ENCODE peak calls at places on chromosomes 1 and 21, in eight cellular contexts. One of them, this sample, is unnamed.

GRCh38 chr1:151539321-151540020 is 638 bp upstream of the TUFT1 start:
- DNase-seq in A673: peak
- DNase-seq in AG09319: peak
- DNase-seq in GM06990: peak
- DNase-seq in AG09309: no peak
- DNase-seq in CD4-positive, alpha-beta T cell: peak
- DNase-seq in mucosa of descending colon: peak
- DNase-seq in thyroid gland: peak
- DNase-seq in this sample: peak

GRCh38 chr21:42382915-42383314 is 12.9 kb downstream of the TMPRSS3 start:
- DNase-seq in AG09319: no peak
- DNase-seq in CD4-positive, alpha-beta T cell: no peak
- DNase-seq in GM06990: no peak
- DNase-seq in AG09309: no peak
- DNase-seq in A673: no peak
- DNase-seq in mucosa of descending colon: no peak
- DNase-seq in thyroid gland: no peak
- DNase-seq in this sample: no peak

GRCh38 chr1:78319603-78320002 is 171.2 kb upstream of the PTGFR start:
- DNase-seq in AG09309: no peak
- DNase-seq in A673: no peak
- DNase-seq in mucosa of descending colon: no peak
- DNase-seq in CD4-positive, alpha-beta T cell: no peak
- DNase-seq in AG09319: no peak
- DNase-seq in GM06990: no peak
- DNase-seq in thyroid gland: no peak
- DNase-seq in this sample: no peak

GRCh38 chr1:192700834-192701271 is 64.9 kb downstream of the RGS13 start:
- DNase-seq in mucosa of descending colon: no peak
- DNase-seq in GM06990: no peak
- DNase-seq in AG09319: peak
- DNase-seq in thyroid gland: no peak
- DNase-seq in CD4-positive, alpha-beta T cell: no peak
- DNase-seq in AG09309: peak
- DNase-seq in A673: peak
- DNase-seq in this sample: no peak

GRCh38 chr1:111369177-111369576 is 58.4 kb downstream of the OVGP1 start:
- DNase-seq in CD4-positive, alpha-beta T cell: no peak
- DNase-seq in thyroid gland: no peak
- DNase-seq in A673: no peak
- DNase-seq in GM06990: no peak
- DNase-seq in mucosa of descending colon: no peak
- DNase-seq in AG09309: no peak
- DNase-seq in AG09319: no peak
- DNase-seq in this sample: no peak

GRCh38 chr1:151251656-151252470 is 2.7 kb upstream of the PSMD4 start:
- DNase-seq in CD4-positive, alpha-beta T cell: peak
- DNase-seq in mucosa of descending colon: peak
- DNase-seq in A673: peak
- DNase-seq in AG09309: peak
- DNase-seq in GM06990: peak
- DNase-seq in thyroid gland: peak
- DNase-seq in AG09319: peak
- DNase-seq in this sample: peak

GRCh38 chr1:212754715-212755114 is 36.9 kb downstream of the NSL1 start:
- DNase-seq in thyroid gland: no peak
- DNase-seq in AG09309: no peak
- DNase-seq in mucosa of descending colon: no peak
- DNase-seq in A673: no peak
- DNase-seq in CD4-positive, alpha-beta T cell: no peak
- DNase-seq in GM06990: no peak
- DNase-seq in AG09319: no peak
- DNase-seq in this sample: no peak

GRCh38 chr21:35974801-35975200 is 85.5 kb downstream of the SETD4 start:
- DNase-seq in mucosa of descending colon: peak
- DNase-seq in A673: peak
- DNase-seq in CD4-positive, alpha-beta T cell: no peak
- DNase-seq in GM06990: no peak
- DNase-seq in AG09319: no peak
- DNase-seq in thyroid gland: no peak
- DNase-seq in AG09309: no peak
- DNase-seq in this sample: no peak

GRCh38 chr21:44374601-44375280 is 21.3 kb downstream of the TRPM2 start:
- DNase-seq in CD4-positive, alpha-beta T cell: no peak
- DNase-seq in AG09309: no peak
- DNase-seq in A673: no peak
- DNase-seq in AG09319: no peak
- DNase-seq in GM06990: no peak
- DNase-seq in mucosa of descending colon: no peak
- DNase-seq in thyroid gland: no peak
- DNase-seq in this sample: no peak

GRCh38 chr1:115781343-115781742 is 12.8 kb upstream of the CASQ2 start:
- DNase-seq in GM06990: no peak
- DNase-seq in thyroid gland: no peak
- DNase-seq in AG09319: peak
- DNase-seq in A673: no peak
- DNase-seq in AG09309: peak
- DNase-seq in CD4-positive, alpha-beta T cell: no peak
- DNase-seq in mucosa of descending colon: no peak
- DNase-seq in this sample: no peak

GRCh38 chr1:30704765-30705509 is 18.4 kb downstream of the MATN1 start:
- DNase-seq in thyroid gland: no peak
- DNase-seq in mucosa of descending colon: no peak
- DNase-seq in A673: no peak
- DNase-seq in AG09309: no peak
- DNase-seq in CD4-positive, alpha-beta T cell: no peak
- DNase-seq in GM06990: no peak
- DNase-seq in AG09319: no peak
- DNase-seq in this sample: no peak

GRCh38 chr21:29217818-29218252 is 80.9 kb upstream of the BACH1 start:
- DNase-seq in AG09309: peak
- DNase-seq in thyroid gland: no peak
- DNase-seq in mucosa of descending colon: no peak
- DNase-seq in CD4-positive, alpha-beta T cell: no peak
- DNase-seq in GM06990: no peak
- DNase-seq in A673: peak
- DNase-seq in AG09319: peak
- DNase-seq in this sample: no peak

GRCh38 chr1:205344010-205344808 is 12.5 kb downstream of the KLHDC8A start:
- DNase-seq in AG09309: no peak
- DNase-seq in thyroid gland: peak
- DNase-seq in A673: peak
- DNase-seq in CD4-positive, alpha-beta T cell: no peak
- DNase-seq in AG09319: no peak
- DNase-seq in GM06990: no peak
- DNase-seq in mucosa of descending colon: peak
- DNase-seq in this sample: peak

GRCh38 chr1:161074676-161075368 is 5.1 kb upstream of the ARHGAP30 start:
- DNase-seq in mucosa of descending colon: no peak
- DNase-seq in thyroid gland: no peak
- DNase-seq in AG09309: no peak
- DNase-seq in GM06990: no peak
- DNase-seq in CD4-positive, alpha-beta T cell: no peak
- DNase-seq in AG09319: no peak
- DNase-seq in A673: no peak
- DNase-seq in this sample: no peak

GRCh38 chr1:203771901-203772301 is 6.9 kb downstream of the LAX1 start:
- DNase-seq in mucosa of descending colon: no peak
- DNase-seq in A673: no peak
- DNase-seq in thyroid gland: no peak
- DNase-seq in AG09309: no peak
- DNase-seq in CD4-positive, alpha-beta T cell: no peak
- DNase-seq in GM06990: no peak
- DNase-seq in AG09319: no peak
- DNase-seq in this sample: no peak

GRCh38 chr1:156639601-156640101 is 2.3 kb upstream of the BCAN start:
- DNase-seq in mucosa of descending colon: no peak
- DNase-seq in GM06990: no peak
- DNase-seq in AG09309: no peak
- DNase-seq in AG09319: no peak
- DNase-seq in CD4-positive, alpha-beta T cell: no peak
- DNase-seq in thyroid gland: no peak
- DNase-seq in A673: no peak
- DNase-seq in this sample: no peak

GRCh38 chr1:63367218-63368103 is at the start of gene ALG6:
- DNase-seq in AG09319: peak
- DNase-seq in GM06990: peak
- DNase-seq in mucosa of descending colon: peak
- DNase-seq in CD4-positive, alpha-beta T cell: peak
- DNase-seq in AG09309: peak
- DNase-seq in A673: peak
- DNase-seq in thyroid gland: peak
- DNase-seq in this sample: peak

GRCh38 chr1:63362578-63362977 is 4.8 kb upstream of the ALG6 start:
- DNase-seq in CD4-positive, alpha-beta T cell: no peak
- DNase-seq in AG09319: no peak
- DNase-seq in A673: peak
- DNase-seq in mucosa of descending colon: no peak
- DNase-seq in thyroid gland: no peak
- DNase-seq in AG09309: no peak
- DNase-seq in GM06990: no peak
- DNase-seq in this sample: no peak

GRCh38 chr1:63363014-63363413 is 4.4 kb upstream of the ALG6 start:
- DNase-seq in AG09319: no peak
- DNase-seq in GM06990: no peak
- DNase-seq in CD4-positive, alpha-beta T cell: no peak
- DNase-seq in mucosa of descending colon: no peak
- DNase-seq in thyroid gland: no peak
- DNase-seq in AG09309: no peak
- DNase-seq in A673: peak
- DNase-seq in this sample: no peak

GRCh38 chr1:63366915-63367217 is 561 bp upstream of the ALG6 start:
- DNase-seq in AG09309: no peak
- DNase-seq in A673: no peak
- DNase-seq in thyroid gland: no peak
- DNase-seq in GM06990: no peak
- DNase-seq in AG09319: no peak
- DNase-seq in mucosa of descending colon: no peak
- DNase-seq in CD4-positive, alpha-beta T cell: no peak
- DNase-seq in this sample: no peak

DNA sequence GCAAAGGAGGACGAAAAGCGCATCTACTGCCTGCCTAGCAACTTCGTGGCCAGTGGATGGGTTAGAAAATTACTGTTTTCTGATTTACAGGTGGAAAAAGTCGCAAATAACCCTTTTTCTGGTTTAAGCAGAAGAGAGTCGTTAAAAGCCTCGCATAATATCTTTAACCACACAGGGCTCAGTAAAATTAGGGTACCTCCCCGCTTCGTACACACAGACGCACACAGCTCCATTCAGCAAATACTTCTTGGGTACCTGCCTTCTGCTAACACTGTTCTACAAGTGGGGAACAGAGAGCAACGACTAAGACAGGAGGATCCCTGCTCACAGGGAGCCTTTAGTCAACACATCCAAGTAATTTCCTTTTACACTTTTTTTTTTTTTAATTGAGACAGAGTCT is 704 bp downstream of the ALG6 start:
- DNase-seq in thyroid gland: no peak
- DNase-seq in A673: peak
- DNase-seq in AG09319: no peak
- DNase-seq in AG09309: no peak
- DNase-seq in CD4-positive, alpha-beta T cell: no peak
- DNase-seq in mucosa of descending colon: peak
- DNase-seq in GM06990: no peak
- DNase-seq in this sample: peak
- TF ChIP-seq CTCF in thyroid gland: no peak
- TF ChIP-seq CTCF in A673: no peak
- TF ChIP-seq CTCF in AG09319: no peak
- TF ChIP-seq CTCF in AG09309: no peak
- TF ChIP-seq CTCF in CD4-positive, alpha-beta T cell: no peak
- TF ChIP-seq CTCF in mucosa of descending colon: no peak
- TF ChIP-seq CTCF in GM06990: no peak
- TF ChIP-seq CTCF in this sample: no peak

DNA sequence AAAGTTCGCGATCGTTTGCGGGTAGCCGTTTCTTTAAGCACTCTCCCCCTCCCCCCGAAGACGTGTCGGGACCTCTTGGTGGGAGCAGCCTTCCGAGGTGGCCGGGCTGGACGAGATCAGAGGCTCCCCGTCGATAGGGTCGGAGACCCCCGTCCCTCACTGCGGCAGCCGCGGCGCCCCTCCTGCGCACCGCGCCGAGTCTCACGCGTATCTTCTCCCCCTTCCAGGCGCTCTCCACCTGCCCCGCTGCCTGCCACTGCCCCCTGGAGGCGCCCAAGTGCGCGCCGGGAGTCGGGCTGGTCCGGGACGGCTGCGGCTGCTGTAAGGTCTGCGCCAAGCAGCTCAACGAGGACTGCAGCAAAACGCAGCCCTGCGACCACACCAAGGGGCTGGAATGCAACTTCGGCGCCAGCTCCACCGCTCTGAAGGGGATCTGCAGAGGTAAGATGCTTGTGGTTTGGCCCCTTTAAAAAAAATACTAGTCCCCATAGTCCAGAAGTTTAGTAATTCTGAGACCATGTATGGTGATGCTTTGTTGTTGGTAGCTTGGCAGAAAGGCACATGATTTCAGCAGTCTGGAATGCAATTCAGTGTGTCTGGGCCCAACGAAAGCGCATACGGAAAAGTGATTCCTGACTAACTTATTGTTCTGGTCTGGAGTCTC is 709 bp downstream of the CCN1 start:
- DNase-seq in mucosa of descending colon: peak
- DNase-seq in GM06990: peak
- DNase-seq in CD4-positive, alpha-beta T cell: no peak
- DNase-seq in AG09319: peak
- DNase-seq in AG09309: no peak
- DNase-seq in A673: peak
- DNase-seq in thyroid gland: peak
- DNase-seq in this sample: peak
- TF ChIP-seq CTCF in mucosa of descending colon: peak
- TF ChIP-seq CTCF in GM06990: peak
- TF ChIP-seq CTCF in CD4-positive, alpha-beta T cell: no peak
- TF ChIP-seq CTCF in AG09319: peak
- TF ChIP-seq CTCF in AG09309: peak
- TF ChIP-seq CTCF in A673: peak
- TF ChIP-seq CTCF in thyroid gland: peak
- TF ChIP-seq CTCF in this sample: peak

GRCh38 chr1:18322353-18323032 is 158.2 kb upstream of the KLHDC7A start:
- DNase-seq in AG09319: no peak
- DNase-seq in thyroid gland: no peak
- DNase-seq in A673: peak
- DNase-seq in AG09309: no peak
- DNase-seq in CD4-positive, alpha-beta T cell: no peak
- DNase-seq in GM06990: no peak
- DNase-seq in mucosa of descending colon: no peak
- DNase-seq in this sample: no peak
- TF ChIP-seq CTCF in AG09319: no peak
- TF ChIP-seq CTCF in thyroid gland: no peak
- TF ChIP-seq CTCF in A673: peak
- TF ChIP-seq CTCF in AG09309: no peak
- TF ChIP-seq CTCF in CD4-positive, alpha-beta T cell: no peak
- TF ChIP-seq CTCF in GM06990: peak
- TF ChIP-seq CTCF in mucosa of descending colon: no peak
- TF ChIP-seq CTCF in this sample: peak

DNA sequence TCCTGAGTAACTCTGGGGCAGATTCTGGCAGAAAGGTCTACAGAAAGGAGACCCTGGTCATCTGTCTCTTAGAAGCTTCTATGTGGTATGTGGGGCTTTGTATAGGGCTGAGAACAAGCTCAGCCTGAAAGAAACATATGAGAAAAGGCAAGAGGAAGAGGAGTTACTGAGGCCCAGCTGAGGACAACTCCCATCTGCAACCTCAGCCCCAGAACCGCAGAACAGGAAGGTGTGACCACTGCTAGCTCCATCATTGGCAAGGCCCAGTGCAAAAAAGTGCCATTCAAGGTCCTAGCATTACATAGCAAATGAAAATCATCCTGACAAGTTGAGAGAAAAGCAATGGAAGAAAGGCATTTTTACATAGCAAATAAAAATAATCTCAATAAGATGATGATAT is 503.8 kb downstream of the NPHP4 start:
- DNase-seq in AG09309: no peak
- DNase-seq in GM06990: no peak
- DNase-seq in CD4-positive, alpha-beta T cell: no peak
- DNase-seq in mucosa of descending colon: no peak
- DNase-seq in A673: no peak
- DNase-seq in thyroid gland: no peak
- DNase-seq in AG09319: no peak
- DNase-seq in this sample: no peak
- TF ChIP-seq CTCF in AG09309: no peak
- TF ChIP-seq CTCF in GM06990: no peak
- TF ChIP-seq CTCF in CD4-positive, alpha-beta T cell: no peak
- TF ChIP-seq CTCF in mucosa of descending colon: no peak
- TF ChIP-seq CTCF in A673: no peak
- TF ChIP-seq CTCF in thyroid gland: no peak
- TF ChIP-seq CTCF in AG09319: no peak
- TF ChIP-seq CTCF in this sample: no peak